ENCODE peak calls at places on chromosome 12, in six cellular contexts. One of them, this sample, is unnamed. For H3K4me1, the result is how much of the 10 kb centered on the place peaks cover.

GRCh38 chr12:70648831-70649230 is 11.6 kb upstream of the PTPRB start:
- DNase-seq in small intestine: no peak
- DNase-seq in psoas muscle: no peak
- DNase-seq in esophagus muscularis mucosa: no peak
- DNase-seq in Karpas-422: no peak
- DNase-seq in MM.1S: no peak
- DNase-seq in this sample: no peak

GRCh38 chr12:3530548-3530947 is 39.5 kb downstream of the PRMT8 start:
- DNase-seq in small intestine: no peak
- DNase-seq in psoas muscle: peak
- DNase-seq in esophagus muscularis mucosa: peak
- DNase-seq in Karpas-422: no peak
- DNase-seq in MM.1S: no peak
- DNase-seq in this sample: no peak

GRCh38 chr12:56661560-56661959 is 15.8 kb upstream of the ATP5F1B start:
- DNase-seq in small intestine: no peak
- DNase-seq in psoas muscle: no peak
- DNase-seq in esophagus muscularis mucosa: no peak
- DNase-seq in Karpas-422: peak
- DNase-seq in MM.1S: no peak
- DNase-seq in this sample: no peak

GRCh38 chr12:86247871-86248270 is 8.3 kb downstream of the MGAT4C start:
- DNase-seq in small intestine: no peak
- DNase-seq in psoas muscle: no peak
- DNase-seq in esophagus muscularis mucosa: no peak
- DNase-seq in Karpas-422: no peak
- DNase-seq in MM.1S: no peak
- DNase-seq in this sample: no peak

GRCh38 chr12:13084898-13085640 is 18.4 kb downstream of the GSG1 start:
- DNase-seq in small intestine: no peak
- DNase-seq in psoas muscle: no peak
- DNase-seq in esophagus muscularis mucosa: peak
- DNase-seq in Karpas-422: no peak
- DNase-seq in MM.1S: no peak
- DNase-seq in this sample: no peak

GRCh38 chr12:130146532-130146931 is 15.7 kb upstream of the FZD10 start:
- DNase-seq in small intestine: no peak
- DNase-seq in psoas muscle: no peak
- DNase-seq in esophagus muscularis mucosa: no peak
- DNase-seq in Karpas-422: no peak
- DNase-seq in MM.1S: no peak
- DNase-seq in this sample: no peak

GRCh38 chr12:120067901-120068300 is 48.7 kb downstream of the RAB35 start:
- DNase-seq in small intestine: no peak
- DNase-seq in psoas muscle: peak
- DNase-seq in esophagus muscularis mucosa: no peak
- DNase-seq in Karpas-422: no peak
- DNase-seq in MM.1S: no peak
- DNase-seq in this sample: no peak

GRCh38 chr12:116067892-116068291 is 209.6 kb downstream of the MED13L start:
- DNase-seq in small intestine: no peak
- DNase-seq in psoas muscle: no peak
- DNase-seq in esophagus muscularis mucosa: no peak
- DNase-seq in Karpas-422: no peak
- DNase-seq in MM.1S: no peak
- DNase-seq in this sample: no peak

GRCh38 chr12:418432-418831 is 17.0 kb downstream of the CCDC77 start:
- DNase-seq in small intestine: no peak
- DNase-seq in psoas muscle: no peak
- DNase-seq in esophagus muscularis mucosa: no peak
- DNase-seq in Karpas-422: no peak
- DNase-seq in MM.1S: no peak
- DNase-seq in this sample: no peak

GRCh38 chr12:124667671-124668337 is 100.4 kb upstream of the NCOR2 start:
- DNase-seq in small intestine: no peak
- DNase-seq in psoas muscle: no peak
- DNase-seq in esophagus muscularis mucosa: no peak
- DNase-seq in Karpas-422: no peak
- DNase-seq in MM.1S: no peak
- DNase-seq in this sample: no peak

GRCh38 chr12:105706321-105706972 is 376.0 kb downstream of the C12orf75 start:
- DNase-seq in small intestine: no peak
- DNase-seq in psoas muscle: peak
- DNase-seq in esophagus muscularis mucosa: no peak
- DNase-seq in Karpas-422: no peak
- DNase-seq in MM.1S: no peak
- DNase-seq in this sample: no peak

GRCh38 chr12:57726884-57727757 is 11.4 kb downstream of the AGAP2 start:
- DNase-seq in small intestine: peak
- DNase-seq in psoas muscle: peak
- DNase-seq in esophagus muscularis mucosa: no peak
- DNase-seq in Karpas-422: no peak
- DNase-seq in MM.1S: no peak
- DNase-seq in this sample: no peak

GRCh38 chr12:8698132-8698829 is 490 bp downstream of the RIMKLB start:
- DNase-seq in small intestine: peak
- DNase-seq in psoas muscle: peak
- DNase-seq in esophagus muscularis mucosa: no peak
- DNase-seq in Karpas-422: no peak
- DNase-seq in MM.1S: no peak
- DNase-seq in this sample: peak

GRCh38 chr12:127273621-127274020 is 993.3 kb upstream of the TMEM132C start:
- DNase-seq in small intestine: no peak
- DNase-seq in psoas muscle: no peak
- DNase-seq in esophagus muscularis mucosa: no peak
- DNase-seq in Karpas-422: no peak
- DNase-seq in MM.1S: no peak
- DNase-seq in this sample: no peak

GRCh38 chr12:113241191-113242017 is 20.1 kb downstream of the TPCN1 start:
- DNase-seq in small intestine: peak
- DNase-seq in psoas muscle: peak
- DNase-seq in esophagus muscularis mucosa: no peak
- DNase-seq in Karpas-422: no peak
- DNase-seq in MM.1S: peak
- DNase-seq in this sample: peak

GRCh38 chr12:106953352-106954260 is 2.1 kb upstream of the TMEM263 start:
- DNase-seq in small intestine: peak
- DNase-seq in psoas muscle: no peak
- DNase-seq in esophagus muscularis mucosa: no peak
- DNase-seq in Karpas-422: peak
- DNase-seq in MM.1S: no peak
- DNase-seq in this sample: no peak

GRCh38 chr12:114895822-114896221 is 211.8 kb upstream of the TBX3 start:
- DNase-seq in small intestine: no peak
- DNase-seq in psoas muscle: no peak
- DNase-seq in esophagus muscularis mucosa: no peak
- DNase-seq in Karpas-422: no peak
- DNase-seq in MM.1S: no peak
- DNase-seq in this sample: no peak

GRCh38 chr12:68264864-68265256 is 11.5 kb upstream of the IL22 start:
- DNase-seq in small intestine: no peak
- DNase-seq in psoas muscle: no peak
- DNase-seq in esophagus muscularis mucosa: no peak
- DNase-seq in Karpas-422: no peak
- DNase-seq in MM.1S: no peak
- DNase-seq in this sample: no peak

GRCh38 chr12:16605666-16606116 is 271 bp downstream of the LMO3 start:
- DNase-seq in small intestine: no peak
- DNase-seq in psoas muscle: no peak
- DNase-seq in esophagus muscularis mucosa: no peak
- DNase-seq in Karpas-422: no peak
- DNase-seq in MM.1S: peak
- DNase-seq in this sample: no peak

GRCh38 chr12:128944956-128945355 is 91.7 kb downstream of the GLT1D1 start:
- DNase-seq in small intestine: no peak
- DNase-seq in psoas muscle: no peak
- DNase-seq in esophagus muscularis mucosa: no peak
- DNase-seq in Karpas-422: no peak
- DNase-seq in MM.1S: no peak
- DNase-seq in this sample: no peak

GRCh38 chr12:6442799-6443198 is 2.0 kb upstream of the CD27 start:
- DNase-seq in small intestine: no peak
- DNase-seq in psoas muscle: no peak
- DNase-seq in esophagus muscularis mucosa: no peak
- DNase-seq in Karpas-422: no peak
- DNase-seq in MM.1S: no peak
- DNase-seq in this sample: no peak

GRCh38 chr12:12380949-12381593 is 24.2 kb downstream of the BORCS5 start:
- DNase-seq in small intestine: no peak
- DNase-seq in psoas muscle: no peak
- DNase-seq in esophagus muscularis mucosa: no peak
- DNase-seq in Karpas-422: no peak
- DNase-seq in MM.1S: no peak
- DNase-seq in this sample: no peak

GRCh38 chr12:113070117-113070906 is 13.8 kb downstream of the DTX1 start:
- DNase-seq in small intestine: no peak
- DNase-seq in psoas muscle: no peak
- DNase-seq in esophagus muscularis mucosa: no peak
- DNase-seq in Karpas-422: no peak
- DNase-seq in MM.1S: no peak
- DNase-seq in this sample: peak

GRCh38 chr12:103791350-103791920 is 49.6 kb downstream of the NT5DC3 start:
- DNase-seq in small intestine: no peak
- DNase-seq in psoas muscle: no peak
- DNase-seq in esophagus muscularis mucosa: no peak
- DNase-seq in Karpas-422: no peak
- DNase-seq in MM.1S: no peak
- DNase-seq in this sample: no peak

DNA sequence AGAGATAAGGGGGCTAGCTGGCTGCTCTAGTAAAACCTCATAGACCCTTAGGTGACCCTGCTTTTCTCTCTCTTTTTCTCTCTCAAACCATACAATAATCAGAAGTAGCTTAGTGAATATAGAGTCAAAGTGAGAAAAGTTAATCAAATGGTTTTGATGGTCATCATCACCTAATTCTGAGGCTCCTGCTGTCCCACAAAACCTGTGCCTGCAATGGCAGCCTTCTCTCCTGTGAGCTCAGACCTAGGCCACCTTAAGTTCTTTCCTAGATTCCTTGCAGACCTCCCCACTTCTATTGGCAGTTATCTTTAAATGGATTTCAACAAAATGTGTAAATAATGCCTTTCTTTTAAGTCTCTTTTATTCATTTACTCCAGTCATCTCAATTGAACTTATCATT is 1.5 kb upstream of the RPAP3 start:
- DNase-seq in small intestine: no peak
- DNase-seq in psoas muscle: no peak
- DNase-seq in esophagus muscularis mucosa: peak
- DNase-seq in Karpas-422: peak
- DNase-seq in MM.1S: no peak
- DNase-seq in this sample: no peak
- H3K4me1 ChIP-seq in small intestine: under half
- H3K4me1 ChIP-seq in psoas muscle: under half
- H3K4me1 ChIP-seq in esophagus muscularis mucosa: under half
- H3K4me1 ChIP-seq in Karpas-422: half or more
- H3K4me1 ChIP-seq in MM.1S: under half
- H3K4me1 ChIP-seq in this sample: under half

GRCh38 chr12:29238822-29239291 is 89.8 kb downstream of the FAR2 start:
- DNase-seq in small intestine: no peak
- DNase-seq in psoas muscle: no peak
- DNase-seq in esophagus muscularis mucosa: no peak
- DNase-seq in Karpas-422: no peak
- DNase-seq in MM.1S: no peak
- DNase-seq in this sample: no peak
- H3K4me1 ChIP-seq in small intestine: under half
- H3K4me1 ChIP-seq in psoas muscle: under half
- H3K4me1 ChIP-seq in esophagus muscularis mucosa: under half
- H3K4me1 ChIP-seq in Karpas-422: under half
- H3K4me1 ChIP-seq in MM.1S: under half
- H3K4me1 ChIP-seq in this sample: under half

DNA sequence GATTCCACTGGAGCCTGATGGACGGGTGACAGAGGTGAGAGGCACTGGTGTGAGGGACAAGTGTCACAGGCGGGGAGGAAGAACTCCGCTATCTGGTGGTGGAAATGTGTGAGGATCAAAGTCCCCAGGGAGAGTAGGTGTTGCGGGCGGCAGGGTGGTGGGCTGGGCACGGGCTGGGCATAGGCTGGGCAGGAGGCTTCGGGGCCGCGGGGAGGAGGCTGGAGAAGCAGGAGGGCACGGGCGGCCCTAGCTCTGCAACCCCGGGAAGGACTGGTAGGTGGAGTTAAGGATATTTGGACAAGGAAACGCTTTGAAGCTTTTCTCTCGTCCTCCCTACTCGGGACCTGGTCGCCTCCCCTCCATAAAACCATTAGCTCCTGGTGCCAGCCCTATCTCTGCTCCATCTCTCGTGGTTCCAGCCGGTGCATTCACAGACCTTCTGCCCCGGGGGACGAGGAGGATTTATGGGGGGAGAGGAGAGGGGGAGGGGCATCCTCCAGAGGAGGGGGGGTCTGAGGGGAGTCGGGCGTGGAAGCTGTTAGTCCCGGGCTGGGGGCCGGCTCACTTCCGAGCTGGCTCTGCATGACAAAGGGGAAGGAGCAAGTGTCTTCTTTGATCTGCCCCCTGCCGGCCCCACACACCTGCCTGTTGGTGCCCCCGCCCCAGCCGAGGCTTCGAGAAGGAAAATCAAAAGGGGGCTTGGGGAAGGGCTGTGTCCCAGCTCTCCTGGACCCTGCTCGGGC is 478 bp downstream of the WNT5B start:
- DNase-seq in small intestine: peak
- DNase-seq in psoas muscle: no peak
- DNase-seq in esophagus muscularis mucosa: no peak
- DNase-seq in Karpas-422: peak
- DNase-seq in MM.1S: no peak
- DNase-seq in this sample: peak
- H3K4me1 ChIP-seq in small intestine: under half
- H3K4me1 ChIP-seq in psoas muscle: under half
- H3K4me1 ChIP-seq in esophagus muscularis mucosa: half or more
- H3K4me1 ChIP-seq in Karpas-422: under half
- H3K4me1 ChIP-seq in MM.1S: under half
- H3K4me1 ChIP-seq in this sample: under half

GRCh38 chr12:121628037-121628436 is 1.7 kb downstream of the ORAI1 start:
- DNase-seq in small intestine: peak
- DNase-seq in psoas muscle: no peak
- DNase-seq in esophagus muscularis mucosa: no peak
- DNase-seq in Karpas-422: no peak
- DNase-seq in MM.1S: no peak
- DNase-seq in this sample: peak
- H3K4me1 ChIP-seq in small intestine: under half
- H3K4me1 ChIP-seq in psoas muscle: half or more
- H3K4me1 ChIP-seq in esophagus muscularis mucosa: half or more
- H3K4me1 ChIP-seq in Karpas-422: under half
- H3K4me1 ChIP-seq in MM.1S: under half
- H3K4me1 ChIP-seq in this sample: half or more

DNA sequence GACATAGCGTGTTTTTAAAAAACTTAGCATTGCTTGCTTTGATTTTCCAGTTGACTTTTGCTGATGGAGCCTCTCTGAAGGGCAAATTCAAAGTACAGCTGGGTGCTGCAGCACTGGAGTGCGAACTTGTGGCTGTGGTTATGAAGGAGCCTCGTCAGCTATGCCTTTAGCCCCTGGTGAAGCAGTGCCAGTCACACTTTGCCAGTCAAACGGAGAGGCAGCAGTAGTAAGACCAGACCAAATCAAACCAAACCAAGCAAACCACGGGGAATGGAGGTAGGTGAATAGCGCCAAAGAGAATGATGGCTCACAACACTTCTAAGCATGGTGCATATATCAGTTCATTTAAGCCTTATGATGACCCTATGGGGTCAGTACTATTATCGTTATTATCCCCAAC is 15.1 kb upstream of the SLC38A2 start:
- DNase-seq in small intestine: no peak
- DNase-seq in psoas muscle: no peak
- DNase-seq in esophagus muscularis mucosa: no peak
- DNase-seq in Karpas-422: peak
- DNase-seq in MM.1S: peak
- DNase-seq in this sample: peak
- H3K4me1 ChIP-seq in small intestine: under half
- H3K4me1 ChIP-seq in psoas muscle: under half
- H3K4me1 ChIP-seq in esophagus muscularis mucosa: half or more
- H3K4me1 ChIP-seq in Karpas-422: half or more
- H3K4me1 ChIP-seq in MM.1S: half or more
- H3K4me1 ChIP-seq in this sample: under half

This sample was measured in Peyer's patch.